ENCODE peak calls at places on chromosome X, in five cellular contexts. F, H, Q, I and Z are unnamed samples.

GRCh38 chrX:70436380-70436779 is 8.3 kb upstream of the DLG3 start:
- DNase-seq in Q (peak; percentile 29), H (no peak), F (no peak), I (peak; percentile 16), Z (no peak)

GRCh38 chrX:23505531-23506303 is 161.6 kb upstream of the PRDX4 start:
- DNase-seq in H (no peak), I (no peak), F (no peak), Q (no peak), Z (no peak)

GRCh38 chrX:16711219-16712115 is 1.0 kb downstream of the CTPS2 start:
- DNase-seq in F (no peak), I (no peak), H (no peak), Q (no peak), Z (no peak)

GRCh38 chrX:155747520-155747919 is 133.6 kb upstream of the VAMP7 start:
- DNase-seq in Q (peak; percentile 6), H (no peak), I (no peak), F (no peak), Z (no peak)

GRCh38 chrX:105552395-105552794 is 269.9 kb upstream of the NRK start:
- DNase-seq in F (peak; percentile 38), H (no peak), Q (peak; percentile 4), I (no peak), Z (no peak)

GRCh38 chrX:132294776-132295495 is 75.7 kb upstream of the RAP2C start:
- DNase-seq in Q (no peak), F (no peak), H (no peak), I (no peak), Z (no peak)

GRCh38 chrX:151151668-151152267 is 24.6 kb upstream of the GPR50 start:
- DNase-seq in Q (peak; percentile 30), I (peak; percentile 5), F (peak; percentile 36), H (no peak), Z (peak; percentile 41)

GRCh38 chrX:85004255-85004654 is 578 bp downstream of the APOOL start:
- DNase-seq in H (no peak), I (no peak), F (peak; percentile 23), Q (no peak), Z (no peak)

GRCh38 chrX:10360121-10360520 is 203.3 kb downstream of the CLCN4 start:
- DNase-seq in F (peak; percentile 6), H (no peak), Q (peak; percentile 19), I (no peak), Z (no peak)

GRCh38 chrX:16445166-16445752 is 204.7 kb upstream of the S100G start:
- DNase-seq in I (peak; percentile 19), F (peak; percentile 27), H (no peak), Q (peak; percentile 37), Z (peak; percentile 57)

GRCh38 chrX:110941906-110942305 is 146.3 kb upstream of the CHRDL1 start:
- DNase-seq in I (no peak), Q (no peak), H (no peak), F (peak; percentile 3), Z (no peak)

GRCh38 chrX:100976211-100976610 is 6.7 kb downstream of the ARL13A start:
- DNase-seq in Q (no peak), H (no peak), F (no peak), I (no peak), Z (no peak)

GRCh38 chrX:149962859-149963757 is 24.8 kb upstream of the EOLA2 start:
- DNase-seq in Q (peak; percentile 69), F (peak; percentile 62), I (peak; percentile 3), H (no peak), Z (peak; percentile 24)

GRCh38 chrX:68989865-68990606 is 161.2 kb downstream of the EFNB1 start:
- DNase-seq in F (peak; percentile 85), H (peak; percentile 51), Q (peak; percentile 94), I (no peak), Z (no peak)

GRCh38 chrX:115068896-115069295 is 51.5 kb upstream of the IL13RA2 start:
- DNase-seq in H (no peak), I (no peak), F (no peak), Q (no peak), Z (no peak)

GRCh38 chrX:70979136-70979762 is 48.4 kb upstream of the SLC7A3 start:
- DNase-seq in I (no peak), F (peak; percentile 40), H (no peak), Q (peak; percentile 63), Z (no peak)

GRCh38 chrX:41145920-41146608 is 60.8 kb downstream of the USP9X start:
- DNase-seq in Q (peak; percentile 86), H (no peak), I (no peak), F (peak; percentile 90), Z (no peak)

GRCh38 chrX:106718709-106719108 is 7.8 kb upstream of the RNF128 start:
- DNase-seq in F (no peak), I (no peak), Q (no peak), H (no peak), Z (no peak)

GRCh38 chrX:11401966-11402365 is 108.8 kb downstream of the AMELX start:
- DNase-seq in Q (no peak), F (no peak), I (no peak), H (no peak), Z (no peak)

GRCh38 chrX:11499076-11500044 is 166.4 kb downstream of the ARHGAP6 start:
- DNase-seq in I (no peak), H (no peak), F (peak; percentile 78), Q (peak; percentile 11), Z (no peak)

GRCh38 chrX:68420559-68420958 is 12.7 kb downstream of the OPHN1 start:
- DNase-seq in I (no peak), F (peak; percentile 40), Q (no peak), H (no peak), Z (no peak)

GRCh38 chrX:134782796-134783195 is 124.5 kb upstream of the PLAC1 start:
- DNase-seq in I (no peak), H (no peak), Q (peak; percentile 14), F (peak; percentile 52), Z (no peak)

GRCh38 chrX:69133561-69134542 is 31.4 kb downstream of the PJA1 start:
- DNase-seq in Q (peak; percentile 73), F (peak; percentile 63), I (no peak), H (no peak), Z (no peak)

GRCh38 chrX:129961180-129962083 is 21.0 kb upstream of the BCORL1 start:
- DNase-seq in H (peak; percentile 27), F (no peak), Q (peak; percentile 54), I (peak; percentile 47), Z (peak; percentile 39)

GRCh38 chrX:56763556-56764152 is 34.6 kb downstream of the NBDY start:
- DNase-seq in F (peak; percentile 39), Q (no peak), H (no peak), I (no peak), Z (peak; percentile 82)

GRCh38 chrX:134670241-134670811 is 12.1 kb upstream of the PLAC1 start:
- DNase-seq in Q (peak; percentile 76), I (no peak), H (peak; percentile 22), F (peak; percentile 79), Z (no peak)

GRCh38 chrX:30679369-30679768 is 26.1 kb downstream of the GK start:
- DNase-seq in F (no peak), H (no peak), I (no peak), Q (no peak), Z (no peak)

GRCh38 chrX:13194291-13195103 is 125.4 kb downstream of the ATXN3L start:
- DNase-seq in H (no peak), Q (peak; percentile 64), F (no peak), I (no peak), Z (no peak)